ENCODE peak calls at places on chromosomes 5 and 9, in ten cellular contexts. A, F, L, P, W, U, T, H, Z and I are unnamed samples.

GRCh38 chr9:124346347-124347163 is 68.7 kb downstream of the PSMB7 start:
- DNase-seq in W (no peak), U (no peak), H (peak), A (peak), T (no peak), Z (no peak), L (peak), F (no peak), P (peak), I (no peak)

GRCh38 chr9:79026311-79026710 is 545.5 kb upstream of the TLE4 start:
- DNase-seq in A (no peak), L (no peak), P (no peak), H (no peak), W (peak), T (no peak), Z (peak), F (peak), U (no peak), I (no peak)

GRCh38 chr9:36276840-36277239 is 18.6 kb upstream of the GNE start:
- DNase-seq in H (no peak), U (no peak), W (peak), Z (no peak), P (no peak), A (no peak), F (peak), T (no peak), L (no peak), I (no peak)

GRCh38 chr5:89556215-89557009 is 673.4 kb upstream of the MEF2C start:
- DNase-seq in F (peak), H (no peak), Z (no peak), L (no peak), U (no peak), P (no peak), T (no peak), W (peak), A (no peak), I (no peak)

GRCh38 chr5:157283434-157283833 is 17.5 kb downstream of the CYFIP2 start:
- DNase-seq in T (no peak), A (no peak), W (no peak), U (no peak), H (no peak), L (no peak), Z (no peak), P (no peak), F (no peak), I (no peak)

GRCh38 chr5:53246042-53246836 is 136.7 kb upstream of the MOCS2 start:
- DNase-seq in W (peak), P (no peak), F (peak), T (no peak), U (no peak), A (no peak), Z (no peak), L (no peak), H (no peak), I (no peak)

GRCh38 chr5:87360132-87360531 is 52.6 kb downstream of the CCNH start:
- DNase-seq in L (no peak), Z (no peak), F (no peak), W (no peak), T (no peak), U (no peak), A (peak), H (no peak), P (no peak), I (no peak)

GRCh38 chr9:115637661-115638060 is 515.9 kb upstream of the PAPPA start:
- DNase-seq in W (peak), H (no peak), Z (no peak), L (no peak), U (no peak), T (no peak), A (no peak), P (no peak), F (no peak), I (no peak)

GRCh38 chr9:131590907-131591844 is 45.9 kb downstream of the PRRT1B start:
- DNase-seq in P (peak), Z (peak), U (peak), L (peak), T (peak), W (peak), A (peak), H (peak), F (peak), I (no peak)

GRCh38 chr9:11735391-11735790 is 957.8 kb upstream of the TYRP1 start:
- DNase-seq in L (no peak), T (no peak), F (no peak), A (no peak), Z (no peak), U (no peak), P (no peak), H (no peak), W (peak), I (no peak)

GRCh38 chr5:173232499-173233346 is 2.3 kb downstream of the NKX2-5 start:
- DNase-seq in U (no peak), F (no peak), L (no peak), Z (no peak), W (peak), H (no peak), A (no peak), P (no peak), T (no peak), I (no peak)

GRCh38 chr9:111069233-111069632 is 31.0 kb upstream of the LPAR1 start:
- DNase-seq in A (no peak), U (no peak), W (no peak), P (no peak), F (no peak), H (no peak), L (no peak), Z (no peak), T (no peak), I (no peak)
- H3K27ac ChIP-seq in A (no peak), U (no peak), W (peak), P (no peak), F (no peak), H (no peak), L (peak), Z (no peak), T (no peak), I (peak)

DNA sequence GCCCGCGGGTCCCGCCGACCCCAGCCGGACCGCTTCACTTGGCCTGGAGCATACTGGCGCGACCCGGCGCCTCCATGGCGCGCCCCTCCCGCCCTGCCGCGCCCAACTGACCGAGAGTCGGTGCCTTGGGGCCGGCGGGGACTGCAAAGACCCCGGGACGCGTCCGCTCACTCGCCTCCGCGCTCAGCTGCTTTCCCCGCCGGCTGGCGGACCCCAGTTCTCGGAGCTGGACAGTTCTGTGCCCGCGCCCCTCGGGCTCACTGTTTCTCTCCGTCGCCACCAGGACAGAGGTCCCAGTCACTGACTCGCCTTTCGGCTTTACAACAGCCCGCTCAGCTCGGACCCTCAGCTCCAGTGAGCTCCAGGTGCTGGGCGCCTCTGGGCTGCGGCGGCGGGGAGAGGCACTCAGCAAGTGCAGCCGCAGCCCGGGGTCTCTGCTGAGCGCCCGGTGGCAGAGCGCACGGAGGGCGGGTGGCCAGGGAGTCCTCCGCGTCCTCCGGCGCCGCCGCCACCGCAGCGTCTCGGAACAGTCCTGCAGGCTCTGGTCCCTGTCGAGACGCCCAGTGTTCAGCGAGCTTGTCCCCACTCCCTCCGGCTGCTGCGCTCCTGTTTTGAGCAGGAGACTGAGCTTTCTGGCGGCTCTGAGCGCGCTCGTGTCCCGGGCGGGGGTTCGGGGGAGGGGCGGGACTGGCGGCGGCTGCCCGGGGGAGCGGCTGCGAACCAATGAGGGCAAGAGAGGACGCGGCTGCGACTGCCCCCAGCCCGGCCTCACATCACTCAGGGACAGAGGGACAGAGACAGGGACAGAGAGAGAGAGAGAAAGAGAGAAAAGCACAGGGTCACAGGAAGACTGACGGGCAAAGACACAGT is at the start of gene SMIM32:
- DNase-seq in L (no peak), Z (peak), H (no peak), F (no peak), U (no peak), T (peak), A (peak), P (peak), W (peak), I (no peak)
- H3K4me3 ChIP-seq in L (peak), Z (peak), H (peak), F (peak), U (peak), T (peak), A (peak), P (peak), W (peak), I (peak)

GRCh38 chr5:150490754-150491153 is 17.2 kb upstream of the NDST1 start:
- DNase-seq in H (no peak), F (no peak), L (no peak), T (no peak), P (no peak), W (peak), A (no peak), Z (no peak), U (no peak), I (no peak)

GRCh38 chr5:150491876-150492275 is 16.1 kb upstream of the NDST1 start:
- DNase-seq in F (no peak), W (no peak), H (no peak), Z (peak), A (no peak), L (no peak), P (no peak), T (no peak), U (no peak), I (no peak)

GRCh38 chr5:150490296-150490669 is 17.6 kb upstream of the NDST1 start:
- DNase-seq in Z (no peak), T (no peak), H (no peak), P (no peak), U (no peak), L (no peak), A (no peak), F (no peak), W (peak), I (no peak)

GRCh38 chr5:150489358-150490295 is 18.3 kb upstream of the NDST1 start:
- DNase-seq in P (no peak), H (no peak), T (no peak), U (no peak), F (no peak), W (peak), L (no peak), Z (no peak), A (peak), I (no peak)

GRCh38 chr5:150492621-150493020 is 15.3 kb upstream of the NDST1 start:
- DNase-seq in A (no peak), Z (peak), W (peak), H (no peak), L (no peak), T (no peak), F (peak), U (no peak), P (no peak), I (no peak)
- H3K27ac ChIP-seq in A (peak), Z (peak), W (peak), H (no peak), L (peak), T (peak), F (peak), U (no peak), P (no peak), I (peak)

GRCh38 chr5:74516217-74516636 is 124.3 kb downstream of the ENC1 start:
- DNase-seq in U (no peak), P (no peak), L (no peak), H (no peak), Z (no peak), A (no peak), F (no peak), W (peak), T (no peak), I (no peak)
- H3K4me3 ChIP-seq in U (no peak), P (no peak), L (no peak), H (no peak), Z (no peak), A (no peak), F (no peak), W (no peak), T (no peak), I (no peak)

GRCh38 chr5:64183956-64184355 is 18.3 kb downstream of the RNF180 start:
- DNase-seq in F (no peak), W (no peak), L (no peak), T (no peak), P (no peak), U (no peak), A (no peak), H (no peak), Z (no peak), I (no peak)

GRCh38 chr5:64181440-64181839 is 15.8 kb downstream of the RNF180 start:
- DNase-seq in F (no peak), H (no peak), T (no peak), Z (no peak), U (no peak), L (no peak), W (no peak), P (no peak), A (no peak), I (no peak)

GRCh38 chr5:64184832-64185231 is 19.2 kb downstream of the RNF180 start:
- DNase-seq in F (no peak), L (no peak), T (no peak), Z (no peak), W (no peak), A (no peak), P (no peak), H (no peak), U (no peak), I (no peak)

GRCh38 chr5:64176301-64176700 is 10.7 kb downstream of the RNF180 start:
- DNase-seq in P (no peak), F (no peak), T (no peak), W (no peak), U (no peak), Z (no peak), A (no peak), L (no peak), H (no peak), I (no peak)

DNA sequence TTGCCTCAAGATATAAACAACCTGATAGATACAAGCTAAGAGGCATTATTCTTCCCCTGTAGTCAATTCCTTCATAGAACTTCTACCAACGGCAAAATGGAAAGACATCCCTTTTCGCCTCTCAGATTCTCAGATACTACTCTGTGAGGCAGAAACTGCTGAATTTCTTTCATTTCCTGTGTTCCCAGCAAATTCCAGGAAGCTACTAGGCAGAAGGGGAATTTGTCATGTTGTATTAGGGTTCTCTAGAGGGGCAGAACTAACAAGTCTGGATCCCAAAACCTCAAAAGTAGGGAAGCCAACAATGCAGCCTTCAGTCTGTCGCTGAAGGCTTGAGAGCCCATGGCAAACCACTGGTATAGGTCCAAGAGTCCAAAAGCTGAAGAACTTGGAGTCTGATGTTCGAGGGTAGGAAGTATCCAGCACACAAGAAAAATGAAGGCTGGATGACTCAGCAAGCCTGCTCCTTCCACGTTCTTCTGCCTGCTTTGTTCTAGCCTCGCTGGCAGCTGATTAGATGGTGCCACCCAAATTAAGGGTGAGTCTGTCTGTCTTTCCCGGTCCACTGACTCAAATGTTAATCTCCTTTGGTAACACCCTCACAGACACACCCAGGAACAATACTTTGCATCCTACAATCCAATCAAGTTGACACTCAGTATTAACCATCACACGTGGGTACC is 15.2 kb downstream of the RNF180 start:
- DNase-seq in P (no peak), H (no peak), Z (no peak), T (no peak), U (no peak), A (peak), L (no peak), F (peak), W (peak), I (no peak)
- H3K27ac ChIP-seq in P (no peak), H (no peak), Z (no peak), T (no peak), U (no peak), A (peak), L (peak), F (no peak), W (no peak), I (no peak)

GRCh38 chr5:171307843-171308452 is 1.1 kb upstream of the TLX3 start:
- DNase-seq in A (no peak), P (no peak), Z (no peak), H (no peak), T (no peak), W (no peak), F (no peak), L (no peak), U (no peak), I (no peak)

GRCh38 chr5:171309276-171309525 is 153 bp downstream of the TLX3 start:
- DNase-seq in W (no peak), Z (no peak), A (no peak), P (no peak), H (no peak), U (no peak), F (no peak), L (no peak), T (no peak), I (no peak)

GRCh38 chr5:171308453-171309275 is at the start of gene TLX3:
- DNase-seq in L (no peak), W (no peak), T (no peak), Z (no peak), U (no peak), F (peak), A (no peak), P (no peak), H (no peak), I (no peak)

GRCh38 chr5:171306141-171306540 is 2.9 kb upstream of the TLX3 start:
- DNase-seq in F (no peak), A (no peak), H (no peak), U (no peak), Z (no peak), W (no peak), T (no peak), L (no peak), P (no peak), I (no peak)

DNA sequence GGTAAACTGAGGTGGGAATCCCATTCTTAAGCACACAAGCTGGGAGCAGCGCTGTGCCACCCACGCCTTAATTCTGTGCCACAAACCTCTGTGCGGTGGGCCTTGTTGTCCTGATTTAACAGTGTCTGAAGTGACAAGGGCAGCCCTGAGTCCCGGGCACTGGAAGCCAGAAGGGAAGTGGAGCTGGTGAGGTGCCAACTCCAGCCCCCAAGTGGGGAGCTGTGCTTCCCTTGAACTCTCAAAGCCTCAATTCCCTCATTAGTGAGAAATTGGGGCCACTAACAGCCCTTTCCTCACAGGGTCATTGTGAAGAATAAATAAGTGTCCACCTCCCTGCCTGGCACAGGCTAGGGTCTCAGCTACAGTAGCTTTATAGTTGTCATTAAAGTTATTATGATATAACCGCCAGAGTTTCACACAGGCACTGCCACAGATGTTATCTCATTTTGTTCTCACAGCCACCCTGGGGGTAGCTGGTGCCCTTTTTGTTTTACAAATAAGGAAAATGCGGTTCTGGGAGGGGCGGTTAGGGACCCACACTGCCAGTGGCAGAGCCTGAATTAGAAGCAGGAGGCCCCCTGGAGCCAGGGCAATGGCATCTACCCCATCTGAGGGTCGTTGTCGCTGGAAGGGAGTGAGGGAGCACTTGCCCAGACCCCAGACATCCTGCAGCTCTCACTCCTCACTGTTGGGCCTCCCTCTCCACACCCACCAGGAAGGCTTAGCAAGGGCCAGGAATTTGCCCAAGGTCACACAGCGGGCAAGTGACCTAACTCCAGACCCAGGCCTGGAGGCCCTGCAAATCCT is 2.1 kb upstream of the TLX3 start:
- DNase-seq in A (no peak), P (no peak), W (no peak), F (no peak), U (no peak), Z (no peak), H (no peak), L (no peak), T (no peak), I (no peak)
- H3K4me3 ChIP-seq in A (no peak), P (no peak), W (no peak), F (no peak), U (no peak), Z (no peak), H (no peak), L (no peak), T (no peak), I (no peak)